ENCODE peak calls at places on chromosomes 12 and 14, in eight cellular contexts. W is hepatocyte, M is fibroblast of lung, N is neural progenitor cell, B is HL-60, A is left ventricle myocardium inferior, J is tibial artery, Y is kidney. X is an unnamed sample.

GRCh38 chr14:30521899-30522736 is 36.8 kb upstream of the G2E3 start:
- DNase-seq in A (no peak), J (no peak), M (peak), N (peak), B (no peak), Y (no peak), W (peak), X (no peak)

GRCh38 chr12:1878214-1878613 is 40.2 kb downstream of the CACNA2D4 start:
- DNase-seq in J (no peak), M (no peak), N (no peak), Y (no peak), A (no peak), B (no peak), W (peak), X (no peak)

GRCh38 chr12:70885952-70886351 is 34.6 kb downstream of the PTPRR start:
- DNase-seq in M (no peak), N (no peak), J (no peak), Y (no peak), A (no peak), B (no peak), W (peak), X (no peak)

GRCh38 chr14:65476290-65476941 is 63.9 kb downstream of the FUT8 start:
- DNase-seq in W (no peak), B (no peak), A (no peak), N (no peak), M (no peak), Y (no peak), J (no peak), X (no peak)

GRCh38 chr12:47828967-47829482 is 9.3 kb upstream of the HDAC7 start:
- DNase-seq in A (peak), J (peak), M (peak), B (peak), N (no peak), Y (peak), W (peak), X (no peak)

GRCh38 chr12:54394281-54394719 is 9.8 kb upstream of the ZNF385A start:
- DNase-seq in J (no peak), M (peak), B (peak), A (no peak), W (peak), Y (peak), N (peak), X (peak)

GRCh38 chr14:61227893-61228591 is 53.1 kb downstream of the TMEM30B start:
- DNase-seq in A (no peak), J (no peak), M (no peak), Y (no peak), B (no peak), W (no peak), N (no peak), X (no peak)

GRCh38 chr12:11621797-11622423 is 27.6 kb upstream of the ETV6 start:
- DNase-seq in J (no peak), Y (no peak), M (peak), A (no peak), B (peak), W (no peak), N (no peak), X (no peak)

GRCh38 chr12:127487031-127487430 is 779.9 kb upstream of the TMEM132C start:
- DNase-seq in N (no peak), M (peak), W (no peak), B (no peak), J (no peak), A (no peak), Y (no peak), X (no peak)

GRCh38 chr12:644293-644639 is 19.0 kb downstream of the NINJ2 start:
- DNase-seq in Y (no peak), B (no peak), W (no peak), M (no peak), J (peak), N (no peak), A (no peak), X (no peak)

GRCh38 chr14:94797887-94798286 is 28.0 kb upstream of the GSC start:
- DNase-seq in M (no peak), N (no peak), J (no peak), W (no peak), Y (no peak), B (no peak), A (no peak), X (no peak)

GRCh38 chr12:131604146-131604844 is 106.6 kb upstream of the SFSWAP start:
- DNase-seq in W (no peak), J (no peak), A (no peak), B (peak), N (peak), Y (no peak), M (no peak), X (no peak)

GRCh38 chr14:26478967-26479366 is 118.9 kb downstream of the NOVA1 start:
- DNase-seq in A (no peak), M (no peak), J (no peak), W (no peak), B (no peak), N (no peak), Y (no peak), X (no peak)

GRCh38 chr12:45866299-45866698 is 124.1 kb downstream of the SCAF11 start:
- DNase-seq in Y (no peak), J (no peak), M (no peak), W (no peak), A (no peak), B (no peak), N (no peak), X (no peak)

GRCh38 chr12:126369487-126370463 is 1304.5 kb downstream of the AACS start:
- DNase-seq in J (no peak), M (peak), Y (no peak), W (no peak), A (no peak), N (no peak), B (no peak), X (no peak)

GRCh38 chr12:56632701-56633464 is 2.8 kb upstream of the BAZ2A start:
- DNase-seq in W (no peak), N (peak), M (no peak), B (no peak), J (no peak), Y (no peak), A (no peak), X (no peak)

GRCh38 chr12:15404485-15404884 is 82.2 kb downstream of the PTPRO start:
- DNase-seq in J (no peak), A (no peak), Y (no peak), B (no peak), W (no peak), N (no peak), M (peak), X (no peak)

GRCh38 chr12:8011331-8011730 is 21.2 kb upstream of the FOXJ2 start:
- DNase-seq in Y (no peak), M (peak), W (no peak), J (no peak), N (no peak), A (no peak), B (no peak), X (no peak)

GRCh38 chr14:90543876-90544275 is 147.0 kb downstream of the CALM1 start:
- DNase-seq in B (no peak), Y (peak), A (no peak), J (no peak), M (no peak), N (no peak), W (no peak), X (no peak)

GRCh38 chr12:65886996-65887395 is 62.7 kb downstream of the HMGA2 start:
- DNase-seq in Y (no peak), W (no peak), M (peak), N (no peak), J (no peak), B (no peak), A (no peak), X (no peak)

GRCh38 chr12:56040151-56040550 is 1.6 kb upstream of the RPS26 start:
- DNase-seq in Y (no peak), N (no peak), J (no peak), A (no peak), M (no peak), B (no peak), W (no peak), X (no peak)

GRCh38 chr12:92784356-92784755 is 81.6 kb downstream of the PLEKHG7 start:
- DNase-seq in W (no peak), B (no peak), J (no peak), Y (no peak), N (no peak), A (no peak), M (peak), X (no peak)

GRCh38 chr12:123995023-123995422 is 22.0 kb downstream of the ZNF664 start:
- DNase-seq in A (no peak), W (no peak), J (no peak), M (peak), B (no peak), N (no peak), Y (no peak), X (no peak)

GRCh38 chr14:37594238-37594915 is 672 bp downstream of the FOXA1 start:
- DNase-seq in A (no peak), W (peak), N (peak), J (no peak), Y (peak), M (peak), B (peak), X (no peak)

GRCh38 chr14:56065621-56066295 is 52.5 kb upstream of the PELI2 start:
- DNase-seq in N (no peak), W (no peak), A (no peak), Y (no peak), M (no peak), J (no peak), B (no peak), X (no peak)

GRCh38 chr12:30989754-30990153 is 63.2 kb downstream of the TSPAN11 start:
- DNase-seq in J (no peak), Y (no peak), M (peak), W (peak), A (peak), B (peak), N (peak), X (no peak)

GRCh38 chr12:174596-174995 is 39.4 kb downstream of the SLC6A12 start:
- DNase-seq in J (no peak), N (no peak), Y (no peak), A (no peak), M (no peak), W (no peak), B (no peak), X (no peak)

GRCh38 chr12:108365324-108365723 is 26.2 kb upstream of the CMKLR1 start:
- DNase-seq in A (no peak), W (no peak), M (no peak), J (no peak), Y (no peak), B (no peak), N (no peak), X (no peak)

GRCh38 chr12:131987552-131987951 is 37.8 kb downstream of the EP400 start:
- DNase-seq in N (no peak), Y (no peak), W (no peak), J (no peak), M (no peak), A (no peak), B (no peak), X (no peak)

GRCh38 chr12:120276734-120277133 is 11.2 kb upstream of the PXN start:
- DNase-seq in B (no peak), N (no peak), W (no peak), J (no peak), M (no peak), Y (no peak), A (no peak), X (no peak)

GRCh38 chr12:92769124-92769901 is 66.5 kb downstream of the PLEKHG7 start:
- DNase-seq in Y (no peak), N (no peak), M (peak), J (no peak), B (peak), W (no peak), A (no peak), X (no peak)

DNA sequence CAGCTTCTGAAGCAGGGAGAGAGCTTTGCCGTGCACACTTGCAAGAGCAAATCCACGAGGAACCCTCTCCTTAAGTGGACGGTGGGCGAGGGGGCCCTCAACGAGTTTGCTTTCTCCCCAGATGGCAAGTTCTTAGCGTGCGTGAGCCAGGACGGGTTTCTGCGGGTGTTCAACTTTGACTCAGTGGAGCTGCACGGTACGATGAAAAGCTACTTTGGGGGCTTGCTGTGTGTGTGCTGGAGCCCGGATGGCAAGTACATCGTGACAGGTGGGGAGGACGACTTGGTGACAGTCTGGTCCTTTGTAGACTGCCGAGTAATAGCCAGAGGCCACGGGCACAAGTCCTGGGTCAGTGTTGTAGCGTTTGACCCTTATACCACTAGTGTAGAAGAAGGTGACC is 69.0 kb downstream of the WDR20 start:
- DNase-seq in M (no peak), W (no peak), A (no peak), Y (no peak), N (no peak), J (peak), B (no peak), X (no peak)
- TF ChIP-seq CTCF in M (no peak), W (no peak), A (no peak), Y (no peak), N (no peak), J (no peak), B (no peak), X (no peak)

DNA sequence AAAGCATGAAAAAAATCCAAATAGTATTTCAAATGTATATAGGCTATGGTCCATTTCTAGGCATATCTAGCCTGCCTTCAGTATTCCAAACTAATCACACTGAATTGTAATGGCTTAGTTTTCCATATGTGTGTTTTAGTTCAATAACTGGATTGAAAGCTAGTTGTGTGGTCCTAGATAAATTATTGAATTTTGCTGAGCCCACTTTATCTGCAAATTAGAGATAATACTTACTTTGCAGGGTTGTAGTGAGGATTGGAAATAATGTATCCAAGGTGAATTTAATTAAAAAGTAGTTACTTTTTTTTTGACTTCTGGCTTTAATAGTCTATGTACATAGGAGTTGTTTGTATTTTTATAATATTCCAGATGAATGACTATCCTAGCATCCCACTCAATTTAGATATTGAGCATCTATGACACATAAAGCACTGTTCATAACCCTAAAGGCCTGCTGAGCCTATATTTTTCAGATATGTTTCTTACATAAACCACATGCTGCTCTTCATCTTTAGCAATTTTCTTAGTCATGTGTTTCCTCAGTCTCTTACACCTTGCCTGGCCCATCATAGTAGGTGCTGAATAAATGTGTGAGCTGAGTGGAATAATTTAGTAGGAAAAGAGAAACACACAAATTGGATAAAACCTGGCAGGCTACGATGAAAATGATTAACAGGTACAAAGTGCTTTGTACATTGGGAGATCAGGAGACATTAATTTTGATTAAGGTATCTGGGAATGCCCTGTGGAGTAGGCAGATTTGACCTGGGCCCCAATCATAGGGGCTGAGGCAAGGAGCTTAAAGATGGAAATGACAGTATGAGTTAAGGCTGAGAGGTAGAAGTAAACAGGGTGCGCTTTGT is 1.1 kb upstream of the ATP23 start:
- DNase-seq in M (no peak), B (peak), N (no peak), Y (no peak), J (no peak), A (no peak), W (no peak), X (no peak)
- H3K27ac ChIP-seq in M (no peak), B (peak), N (no peak), Y (no peak), J (peak), A (peak), W (peak), X (peak)

GRCh38 chr12:68007466-68007865 is 18.2 kb downstream of the IFNG-AS1 start:
- DNase-seq in B (no peak), W (no peak), J (no peak), Y (no peak), A (no peak), N (no peak), M (no peak), X (no peak)
- H3K4me3 ChIP-seq in B (no peak), W (no peak), J (no peak), Y (no peak), A (no peak), N (no peak), M (no peak), X (no peak)

GRCh38 chr14:77985235-77985634 is 184.9 kb upstream of the NRXN3 start:
- DNase-seq in W (no peak), N (no peak), Y (no peak), B (no peak), M (peak), J (no peak), A (no peak), X (no peak)
- TF ChIP-seq CTCF in W (no peak), N (no peak), Y (no peak), B (no peak), M (no peak), J (no peak), A (no peak), X (no peak)